ENCODE peak calls at places on chromosome 15, in nine cellular contexts. K is cardiac fibroblast, D is cardiac muscle cell, F is astrocyte of the cerebellum, R is thoracic aorta, C is pancreas, B is GM12865, S is endothelial cell of umbilical vein, J is hepatocyte. V is an unnamed sample.

GRCh38 chr15:66893294-66893693 is 172.1 kb upstream of the SMAD3 start:
- DNase-seq in R (no peak), K (no peak), J (no peak), C (no peak), F (no peak), B (no peak), D (no peak), S (no peak), V (no peak)

GRCh38 chr15:68053997-68054657 is at the start of gene PIAS1:
- DNase-seq in S (peak; percentile 95), K (peak; percentile 90), R (peak; percentile 87), C (peak; percentile 93), J (peak; percentile 98), B (peak; percentile 98), F (peak; percentile 70), D (peak; percentile 95), V (peak; percentile 96)

GRCh38 chr15:60923925-60924324 is 305.2 kb downstream of the RORA start:
- DNase-seq in D (no peak), F (no peak), S (no peak), J (no peak), K (no peak), R (no peak), B (no peak), C (no peak), V (no peak)

GRCh38 chr15:39719109-39719508 is 63.5 kb downstream of the FSIP1 start:
- DNase-seq in J (no peak), S (no peak), B (no peak), C (no peak), R (no peak), D (no peak), F (no peak), K (no peak), V (no peak)

GRCh38 chr15:59646271-59646670 is 11.0 kb downstream of the GTF2A2 start:
- DNase-seq in F (no peak), C (no peak), D (no peak), R (no peak), S (no peak), K (no peak), B (no peak), J (no peak), V (no peak)

GRCh38 chr15:92035961-92036360 is 182.5 kb downstream of the SLCO3A1 start:
- DNase-seq in D (no peak), J (no peak), R (no peak), B (no peak), C (no peak), K (no peak), F (no peak), S (no peak), V (no peak)

GRCh38 chr15:80834906-80835305 is 55.7 kb downstream of the CEMIP start:
- DNase-seq in D (no peak), F (no peak), S (no peak), K (no peak), R (no peak), J (no peak), C (no peak), B (no peak), V (no peak)

GRCh38 chr15:91872356-91873132 is 19.0 kb downstream of the SLCO3A1 start:
- DNase-seq in R (no peak), D (no peak), S (no peak), J (no peak), B (no peak), C (no peak), K (no peak), F (no peak), V (no peak)

GRCh38 chr15:62769604-62770003 is 272.9 kb upstream of the TPM1 start:
- DNase-seq in B (no peak), C (no peak), S (no peak), K (peak; percentile 89), R (no peak), F (peak; percentile 85), D (peak; percentile 55), J (no peak), V (no peak)

GRCh38 chr15:62805502-62805901 is 237.0 kb upstream of the TPM1 start:
- DNase-seq in J (no peak), D (no peak), F (no peak), S (no peak), B (no peak), C (no peak), K (no peak), R (no peak), V (no peak)

GRCh38 chr15:86235667-86236066 is 156.0 kb downstream of the AGBL1 start:
- DNase-seq in B (no peak), C (no peak), K (no peak), F (no peak), D (no peak), R (no peak), J (no peak), S (no peak), V (no peak)

GRCh38 chr15:38721549-38721948 is 156.9 kb upstream of the RASGRP1 start:
- DNase-seq in C (no peak), K (no peak), J (no peak), B (no peak), D (no peak), R (no peak), S (no peak), F (no peak), V (no peak)

DNA sequence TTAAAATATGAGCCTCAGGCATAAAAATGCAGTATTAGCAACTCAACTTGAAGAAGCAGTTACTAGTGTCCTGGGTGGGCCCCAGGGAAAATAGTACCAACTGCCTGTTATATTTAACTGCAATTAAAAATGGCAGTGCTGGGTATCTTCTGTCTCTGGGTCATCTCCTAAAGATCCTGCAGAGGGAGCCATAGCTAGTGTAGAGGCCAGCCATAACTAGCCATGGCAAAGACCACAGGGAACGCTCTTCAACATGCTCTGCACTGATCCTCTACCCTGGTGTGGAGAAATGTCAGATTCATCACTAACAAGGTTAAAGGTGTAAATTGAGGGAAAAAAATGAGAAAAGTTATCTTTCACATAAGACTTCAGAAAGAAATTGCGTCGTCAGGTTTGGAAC is 181.3 kb downstream of the SNRPN start:
- DNase-seq in S (peak; percentile 8), R (no peak), F (no peak), D (peak; percentile 11), J (no peak), B (no peak), K (peak; percentile 32), C (no peak), V (peak; percentile 4)
- TF ChIP-seq CTCF in S (peak; percentile 10), R (no peak), F (no peak), D (peak; percentile 18), J (peak; percentile 10), B (no peak), K (peak; percentile 38), C (no peak), V (peak; percentile 35)

GRCh38 chr15:41585140-41586047 is 26.4 kb downstream of the TYRO3 start:
- DNase-seq in B (no peak), S (peak; percentile 73), D (peak; percentile 66), F (no peak), C (peak; percentile 67), R (no peak), J (peak; percentile 58), K (peak; percentile 65), V (peak; percentile 42)
- TF ChIP-seq CTCF in B (no peak), S (peak; percentile 32), D (peak; percentile 56), F (peak; percentile 53), C (peak; percentile 6), R (peak; percentile 48), J (peak; percentile 40), K (peak; percentile 41), V (peak; percentile 28)

DNA sequence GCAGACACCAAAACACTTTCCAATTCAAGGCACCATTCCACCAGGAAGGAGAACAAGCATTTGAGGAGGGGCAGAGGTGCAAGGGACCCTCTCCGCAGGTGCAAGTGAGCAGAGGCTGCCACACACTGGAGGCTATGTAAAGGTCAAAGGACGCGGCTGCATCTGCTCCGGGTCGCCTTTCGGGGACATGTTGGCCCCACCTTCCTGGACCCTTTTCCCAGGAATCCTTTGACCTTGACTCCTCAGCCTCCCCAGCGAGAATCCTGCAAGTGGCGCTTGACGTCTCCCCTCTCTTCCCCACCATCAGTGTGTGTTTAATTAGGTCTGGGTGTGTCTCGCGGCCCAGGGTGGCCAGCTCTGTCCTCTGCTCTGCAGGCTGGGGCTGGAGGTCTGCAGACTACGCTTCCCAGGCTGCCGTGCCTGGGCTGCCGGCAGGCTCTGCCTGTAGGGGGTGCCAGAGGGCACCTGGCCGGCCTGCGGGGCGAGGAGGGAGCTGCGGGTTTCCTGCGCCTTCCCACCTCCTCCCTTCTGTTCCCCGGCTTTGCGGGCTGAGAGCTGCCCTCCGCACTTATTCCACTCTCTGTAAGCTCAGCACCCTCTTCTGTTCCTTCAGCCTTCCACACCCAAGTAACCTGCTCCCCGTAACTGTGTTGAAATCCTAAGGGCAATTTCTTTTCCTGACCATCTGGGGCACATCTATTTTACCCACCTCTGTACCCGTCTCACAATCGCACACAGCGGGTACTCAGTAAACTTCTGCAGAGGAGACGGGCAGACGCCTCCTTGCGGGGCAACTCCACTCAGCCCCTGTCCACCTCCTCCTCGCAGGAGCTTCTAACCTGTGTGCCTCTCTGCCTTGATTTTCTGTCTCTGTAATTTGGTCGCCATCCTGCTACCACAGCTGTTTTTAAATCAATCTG is 129.8 kb downstream of the NSMCE3 start:
- DNase-seq in F (no peak), K (peak; percentile 40), J (peak; percentile 81), S (peak; percentile 33), C (peak; percentile 48), R (no peak), D (peak; percentile 56), B (peak; percentile 56), V (peak; percentile 81)
- TF ChIP-seq CTCF in F (peak; percentile 96), K (peak; percentile 92), J (peak; percentile 78), S (peak; percentile 86), C (peak; percentile 80), R (peak; percentile 56), D (peak; percentile 94), B (peak; percentile 93), V (peak; percentile 84)

GRCh38 chr15:48962662-48963523 is 826 bp downstream of the SHC4 start:
- DNase-seq in S (peak; percentile 39), C (no peak), D (peak; percentile 62), J (peak; percentile 54), B (no peak), R (no peak), F (no peak), K (peak; percentile 36), V (peak; percentile 55)

GRCh38 chr15:48965972-48966371 is 2.3 kb upstream of the SHC4 start:
- DNase-seq in D (peak; percentile 79), K (peak; percentile 88), R (no peak), B (peak; percentile 82), J (peak; percentile 48), F (no peak), S (no peak), C (no peak), V (no peak)

GRCh38 chr15:48964898-48965297 is 1.2 kb upstream of the SHC4 start:
- DNase-seq in C (no peak), J (no peak), B (no peak), R (no peak), K (no peak), D (no peak), S (no peak), F (no peak), V (no peak)

GRCh38 chr15:48966595-48967301 is 3.0 kb upstream of the SHC4 start:
- DNase-seq in K (peak; percentile 57), B (peak; percentile 85), C (no peak), R (no peak), D (peak; percentile 46), J (no peak), S (no peak), F (peak; percentile 53), V (no peak)

DNA sequence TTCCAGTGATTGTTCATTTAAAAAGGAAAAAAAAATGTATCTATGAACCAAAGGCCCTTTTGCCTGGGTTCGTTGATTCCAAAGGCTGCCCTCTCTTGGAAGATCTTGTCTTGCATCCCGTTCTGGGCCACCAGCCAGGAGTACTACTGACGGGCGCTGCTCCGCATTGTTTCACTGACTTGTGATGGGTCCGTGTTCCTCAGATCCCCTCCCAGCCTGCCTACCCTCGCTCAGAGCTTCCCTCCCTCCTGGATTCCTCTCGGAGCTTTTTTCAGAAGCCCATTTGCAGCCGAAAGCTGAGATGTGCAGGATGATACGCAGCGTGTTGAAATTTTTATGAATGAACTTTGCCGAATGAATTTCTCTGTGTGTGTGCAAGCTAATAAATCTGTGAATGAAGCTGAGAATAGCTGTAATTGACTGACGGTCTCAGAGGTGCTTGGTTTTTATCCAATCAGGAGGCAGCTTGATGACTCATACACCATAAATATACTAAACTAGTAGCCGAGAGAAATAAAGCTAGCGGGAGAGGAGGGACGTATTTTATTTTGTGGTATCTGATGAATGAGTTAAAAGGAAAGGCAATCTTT is at the start of gene SHC4:
- DNase-seq in F (peak; percentile 65), J (peak; percentile 83), K (peak; percentile 82), D (peak; percentile 87), B (peak; percentile 53), C (peak; percentile 9), R (no peak), S (peak; percentile 89), V (peak; percentile 63)
- TF ChIP-seq CTCF in F (peak; percentile 40), J (peak; percentile 46), K (peak; percentile 41), D (peak; percentile 38), B (no peak), C (no peak), R (no peak), S (no peak), V (no peak)